ENCODE peak calls at places on chromosome 14, in seven cellular contexts. R is PC-3, E is astrocyte of the cerebellum, J is spleen, Z is ascending aorta, U is WTC11, N is GM13976. D is an unnamed sample.

GRCh38 chr14:91728616-91729183 is 3.2 kb downstream of the CATSPERB start:
- DNase-seq in R (no peak), E (no peak), J (no peak), Z (no peak), U (no peak), N (no peak), D (no peak)

GRCh38 chr14:78157855-78158436 is 12.2 kb upstream of the NRXN3 start:
- DNase-seq in R (peak), E (peak), J (no peak), Z (no peak), U (peak), N (no peak), D (no peak)

GRCh38 chr14:34301107-34301734 is 160.8 kb downstream of the SPTSSA start:
- DNase-seq in R (peak), E (peak), J (no peak), Z (no peak), U (no peak), N (peak), D (no peak)

GRCh38 chr14:99685061-99685995 is 1.2 kb downstream of the CYP46A1 start:
- DNase-seq in R (no peak), E (no peak), J (no peak), Z (peak), U (no peak), N (no peak), D (peak)

GRCh38 chr14:35480119-35480769 is 53.7 kb upstream of the INSM2 start:
- DNase-seq in R (peak), E (no peak), J (no peak), Z (no peak), U (no peak), N (peak), D (no peak)

GRCh38 chr14:26597136-26598080 is at the start of gene NOVA1:
- DNase-seq in R (no peak), E (no peak), J (peak), Z (peak), U (peak), N (peak), D (peak)

GRCh38 chr14:105902131-105902898 is 375.9 kb downstream of the TMEM121 start:
- DNase-seq in R (no peak), E (no peak), J (no peak), Z (no peak), U (peak), N (no peak), D (no peak)

GRCh38 chr14:79570648-79571047 is 640.7 kb downstream of the DIO2 start:
- DNase-seq in R (no peak), E (no peak), J (no peak), Z (no peak), U (no peak), N (no peak), D (no peak)

GRCh38 chr14:69079188-69079742 is 73.7 kb downstream of the DCAF5 start:
- DNase-seq in R (peak), E (peak), J (no peak), Z (no peak), U (no peak), N (no peak), D (no peak)

GRCh38 chr14:78530078-78530477 is 359.9 kb downstream of the NRXN3 start:
- DNase-seq in R (peak), E (peak), J (no peak), Z (no peak), U (peak), N (peak), D (no peak)

GRCh38 chr14:48456051-48456450 is 780.6 kb upstream of the MDGA2 start:
- DNase-seq in R (no peak), E (no peak), J (no peak), Z (no peak), U (no peak), N (no peak), D (no peak)

GRCh38 chr14:100313045-100313400 is 6.8 kb upstream of the SLC25A29 start:
- DNase-seq in R (no peak), E (no peak), J (no peak), Z (no peak), U (no peak), N (no peak), D (no peak)

GRCh38 chr14:76763362-76764041 is 2.2 kb downstream of the VASH1 start:
- DNase-seq in R (no peak), E (no peak), J (peak), Z (no peak), U (no peak), N (no peak), D (no peak)

GRCh38 chr14:87687338-87687876 is 305.6 kb downstream of the GALC start:
- DNase-seq in R (no peak), E (no peak), J (no peak), Z (no peak), U (no peak), N (no peak), D (no peak)

GRCh38 chr14:68380304-68380840 is 412.5 kb downstream of the ZFP36L1 start:
- DNase-seq in R (peak), E (no peak), J (no peak), Z (no peak), U (no peak), N (peak), D (no peak)

GRCh38 chr14:75341639-75342038 is 63.0 kb downstream of the FOS start:
- DNase-seq in R (no peak), E (no peak), J (no peak), Z (no peak), U (no peak), N (no peak), D (no peak)

GRCh38 chr14:21209185-21209584 is 53.3 kb upstream of the OR5AU1 start:
- DNase-seq in R (no peak), E (no peak), J (no peak), Z (no peak), U (no peak), N (no peak), D (no peak)

GRCh38 chr14:90819734-90820393 is 3.6 kb upstream of the TTC7B start:
- DNase-seq in R (peak), E (no peak), J (no peak), Z (no peak), U (no peak), N (no peak), D (no peak)

GRCh38 chr14:62734831-62735230 is 310.4 kb downstream of the KCNH5 start:
- DNase-seq in R (no peak), E (no peak), J (no peak), Z (no peak), U (no peak), N (no peak), D (no peak)

GRCh38 chr14:104247336-104248202 is 109.2 kb downstream of the KIF26A start:
- DNase-seq in R (no peak), E (no peak), J (peak), Z (peak), U (no peak), N (no peak), D (peak)

GRCh38 chr14:99752486-99753121 is 40.6 kb upstream of the EML1 start:
- DNase-seq in R (peak), E (peak), J (no peak), Z (no peak), U (no peak), N (no peak), D (peak)

GRCh38 chr14:104864267-104865068 is 600 bp upstream of the CEP170B start:
- DNase-seq in R (peak), E (no peak), J (peak), Z (no peak), U (peak), N (no peak), D (peak)

GRCh38 chr14:77590845-77591506 is 25.5 kb downstream of the SPTLC2 start:
- DNase-seq in R (peak), E (no peak), J (no peak), Z (no peak), U (no peak), N (no peak), D (no peak)

GRCh38 chr14:73700325-73700724 is 13.9 kb downstream of the PNMA1 start:
- DNase-seq in R (no peak), E (no peak), J (no peak), Z (no peak), U (no peak), N (no peak), D (no peak)

GRCh38 chr14:68987653-68988036 is 8.5 kb upstream of the ACTN1 start:
- DNase-seq in R (no peak), E (no peak), J (peak), Z (no peak), U (peak), N (no peak), D (no peak)

GRCh38 chr14:79783061-79783460 is 428.2 kb downstream of the DIO2 start:
- DNase-seq in R (no peak), E (no peak), J (no peak), Z (no peak), U (no peak), N (no peak), D (no peak)

GRCh38 chr14:56172571-56172971 is 54.4 kb downstream of the PELI2 start:
- DNase-seq in R (peak), E (peak), J (no peak), Z (no peak), U (no peak), N (no peak), D (no peak)

GRCh38 chr14:52325126-52325525 is 11.0 kb downstream of the PTGER2 start:
- DNase-seq in R (peak), E (peak), J (no peak), Z (no peak), U (no peak), N (peak), D (no peak)

GRCh38 chr14:53953002-53953827 is 3.4 kb downstream of the BMP4 start:
- DNase-seq in R (peak), E (peak), J (peak), Z (peak), U (peak), N (peak), D (peak)

GRCh38 chr14:74456684-74457083 is 30.7 kb upstream of the SYNDIG1L start:
- DNase-seq in R (no peak), E (no peak), J (no peak), Z (no peak), U (no peak), N (no peak), D (peak)

GRCh38 chr14:75981426-75981825 is 369 bp downstream of the TGFB3 start:
- DNase-seq in R (no peak), E (no peak), J (no peak), Z (peak), U (no peak), N (peak), D (no peak)

GRCh38 chr14:61558271-61558670 is 137.0 kb upstream of the HIF1A start:
- DNase-seq in R (no peak), E (peak), J (no peak), Z (peak), U (no peak), N (no peak), D (no peak)

GRCh38 chr14:61927521-61927920 is 165.3 kb downstream of the SNAPC1 start:
- DNase-seq in R (peak), E (peak), J (no peak), Z (no peak), U (no peak), N (no peak), D (no peak)

GRCh38 chr14:77076118-77076631 is 21.9 kb upstream of the CIPC start:
- DNase-seq in R (no peak), E (no peak), J (no peak), Z (peak), U (no peak), N (no peak), D (peak)

GRCh38 chr14:90574640-90575131 is 177.9 kb downstream of the CALM1 start:
- DNase-seq in R (no peak), E (no peak), J (peak), Z (no peak), U (no peak), N (no peak), D (no peak)

GRCh38 chr14:99821519-99822165 is 28.4 kb downstream of the EML1 start:
- DNase-seq in R (peak), E (peak), J (no peak), Z (no peak), U (no peak), N (no peak), D (no peak)

GRCh38 chr14:60922050-60922449 is 58.8 kb downstream of the TRMT5 start:
- DNase-seq in R (peak), E (no peak), J (no peak), Z (no peak), U (no peak), N (no peak), D (no peak)

GRCh38 chr14:63563370-63564026 is 20.3 kb upstream of the PPP2R5E start:
- DNase-seq in R (peak), E (no peak), J (no peak), Z (no peak), U (no peak), N (no peak), D (no peak)

GRCh38 chr14:33475623-33476022 is 475.3 kb downstream of the EGLN3 start:
- DNase-seq in R (peak), E (peak), J (no peak), Z (no peak), U (peak), N (no peak), D (no peak)

DNA sequence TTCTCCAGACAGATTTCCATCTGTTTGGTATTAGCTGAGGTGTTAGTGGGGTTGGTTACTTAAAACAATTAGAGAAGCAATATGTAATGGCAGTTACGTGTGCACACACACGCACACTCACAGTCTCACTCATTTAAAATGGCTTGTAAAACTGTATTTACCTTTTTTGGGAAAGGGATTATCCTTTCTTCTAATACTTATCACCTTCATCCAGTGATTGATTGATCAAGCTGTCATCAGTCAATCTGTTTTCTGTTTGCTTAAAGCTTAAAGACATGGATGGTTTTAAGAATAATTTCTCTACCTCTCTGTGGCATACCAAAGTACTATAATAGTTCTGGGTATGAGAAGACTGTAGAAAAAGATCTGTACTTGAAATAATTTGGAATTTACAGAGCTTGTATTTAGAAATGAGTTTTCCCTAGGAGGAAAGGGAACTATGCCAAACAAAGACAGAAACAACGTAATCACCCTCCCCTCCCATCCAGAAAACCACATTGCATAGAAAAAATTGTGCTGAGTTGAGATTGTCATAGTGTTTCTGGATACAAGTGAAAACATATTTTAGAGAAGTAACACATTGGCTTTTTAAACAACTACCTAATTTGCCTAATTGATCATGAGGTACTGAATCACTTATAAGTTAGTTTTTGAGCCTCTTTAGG is 455.8 kb downstream of the PCNX1 start:
- DNase-seq in R (no peak), E (no peak), J (no peak), Z (no peak), U (no peak), N (no peak), D (no peak)
- TF ChIP-seq CTCF in R (no peak), E (no peak), J (no peak), Z (no peak), U (no peak), N (no peak), D (no peak)

DNA sequence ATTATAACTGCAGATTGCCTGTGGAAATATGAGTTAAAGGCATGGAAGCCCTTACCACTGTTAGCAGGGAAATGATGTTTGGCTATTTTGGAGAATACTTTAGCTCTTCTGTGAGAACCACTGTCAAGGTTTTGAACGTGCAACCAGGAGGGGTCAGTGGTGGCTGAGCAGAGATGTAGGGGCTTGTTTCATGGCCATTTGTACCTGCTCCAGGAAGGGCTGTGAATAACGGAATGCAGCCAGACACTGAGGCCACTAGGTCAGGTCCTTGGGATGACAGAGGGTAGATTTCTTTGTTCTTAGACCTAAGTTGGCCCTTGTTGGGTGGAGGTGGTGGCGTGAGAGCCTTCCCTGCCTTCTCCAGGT is 8.3 kb downstream of the TRAF3 start:
- DNase-seq in R (no peak), E (no peak), J (peak), Z (no peak), U (no peak), N (peak), D (no peak)
- TF ChIP-seq CTCF in R (no peak), E (peak), J (no peak), Z (no peak), U (no peak), N (no peak), D (no peak)

DNA sequence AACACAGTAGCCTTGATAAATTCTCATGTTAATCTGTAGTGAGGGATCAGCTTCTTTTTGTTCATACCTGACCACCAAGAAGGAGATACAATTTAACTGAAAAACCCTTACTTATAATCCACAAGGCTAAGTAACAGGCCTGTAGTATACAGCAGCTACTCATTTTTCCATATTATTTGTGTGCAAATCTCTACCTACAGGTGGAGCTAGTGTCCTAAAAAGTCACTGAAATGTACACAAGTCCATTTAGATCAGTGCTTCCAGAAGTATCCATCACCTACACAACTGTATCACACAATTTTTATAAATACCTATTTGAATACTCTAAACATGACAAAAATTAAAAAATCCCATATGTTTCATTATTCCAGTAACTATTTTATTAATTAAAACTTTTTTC is 173.2 kb downstream of the SLC35F4 start:
- DNase-seq in R (peak), E (peak), J (no peak), Z (no peak), U (no peak), N (peak), D (no peak)
- TF ChIP-seq CTCF in R (peak), E (peak), J (no peak), Z (no peak), U (peak), N (no peak), D (peak)

DNA sequence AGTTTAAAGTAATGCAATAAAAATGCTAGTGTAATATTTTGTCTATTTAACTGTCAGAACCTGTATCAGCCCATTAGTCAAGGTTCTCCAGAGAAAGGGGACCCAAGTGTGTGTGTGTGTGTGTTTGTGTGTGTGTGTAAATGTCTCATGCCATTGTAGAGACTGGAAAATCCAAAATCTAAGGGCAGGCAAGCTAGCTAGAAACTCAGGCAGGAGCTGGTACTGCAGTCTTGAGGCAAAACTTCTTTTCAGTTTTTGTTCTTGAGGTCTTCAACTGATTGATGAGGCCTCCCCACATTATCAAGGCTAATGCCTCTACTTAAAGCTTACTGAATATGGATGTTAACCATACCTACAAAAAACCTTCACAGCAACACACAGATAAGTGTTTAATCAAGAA is 126.7 kb downstream of the PRKD1 start:
- DNase-seq in R (no peak), E (no peak), J (no peak), Z (no peak), U (no peak), N (no peak), D (no peak)
- TF ChIP-seq CTCF in R (no peak), E (peak), J (no peak), Z (no peak), U (no peak), N (no peak), D (no peak)

GRCh38 chr14:81208489-81208888 is 12.3 kb downstream of the GTF2A1 start:
- DNase-seq in R (no peak), E (no peak), J (peak), Z (no peak), U (no peak), N (no peak), D (no peak)

GRCh38 chr14:81206115-81206514 is 14.6 kb downstream of the GTF2A1 start:
- DNase-seq in R (peak), E (no peak), J (no peak), Z (no peak), U (no peak), N (no peak), D (no peak)

GRCh38 chr14:81209187-81209836 is 11.4 kb downstream of the GTF2A1 start:
- DNase-seq in R (no peak), E (no peak), J (no peak), Z (no peak), U (no peak), N (no peak), D (no peak)

DNA sequence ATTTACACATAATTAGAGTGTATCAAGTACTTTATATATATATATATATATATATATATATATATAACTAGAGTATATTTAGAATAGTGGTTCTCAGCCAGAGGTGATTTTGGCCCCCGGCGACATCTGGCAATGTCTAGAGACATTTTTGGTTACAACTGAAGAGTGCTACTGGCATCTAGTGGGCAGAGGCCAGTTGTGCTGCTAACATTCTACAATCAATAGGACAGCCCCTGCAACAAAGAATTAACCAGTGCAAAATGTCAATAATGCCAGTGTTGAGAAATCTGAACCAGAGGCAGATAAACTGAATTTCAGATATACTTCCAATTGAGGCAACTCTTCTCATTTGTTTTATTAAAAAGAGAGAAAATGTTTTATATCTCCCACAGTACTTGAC is 8.9 kb downstream of the GTF2A1 start:
- DNase-seq in R (peak), E (no peak), J (no peak), Z (no peak), U (no peak), N (no peak), D (no peak)
- TF ChIP-seq CTCF in R (peak), E (peak), J (no peak), Z (peak), U (no peak), N (peak), D (peak)

GRCh38 chr14:31543969-31544799 is 17.0 kb upstream of the NUBPL start:
- DNase-seq in R (peak), E (no peak), J (no peak), Z (no peak), U (no peak), N (no peak), D (no peak)
- TF ChIP-seq CTCF in R (peak), E (peak), J (no peak), Z (no peak), U (no peak), N (no peak), D (peak)

GRCh38 chr14:83883732-83884131 is 1646.2 kb upstream of the FLRT2 start:
- DNase-seq in R (no peak), E (no peak), J (no peak), Z (no peak), U (no peak), N (no peak), D (no peak)
- TF ChIP-seq CTCF in R (no peak), E (no peak), J (no peak), Z (no peak), U (no peak), N (no peak), D (no peak)

GRCh38 chr14:24394275-24394674 is 4.5 kb upstream of the NYNRIN start:
- DNase-seq in R (peak), E (no peak), J (no peak), Z (no peak), U (no peak), N (no peak), D (no peak)
- TF ChIP-seq CTCF in R (peak), E (no peak), J (no peak), Z (no peak), U (no peak), N (no peak), D (no peak)

GRCh38 chr14:50822501-50823042 is 8.4 kb downstream of the NIN start:
- DNase-seq in R (no peak), E (no peak), J (peak), Z (no peak), U (no peak), N (no peak), D (no peak)
- TF ChIP-seq CTCF in R (no peak), E (no peak), J (no peak), Z (no peak), U (no peak), N (no peak), D (no peak)

D was measured in kidney.